ENCODE peak calls at places on chromosome 22, in seven cellular contexts. T is substantia nigra; N is naive thymus-derived CD8-positive, alpha-beta T cell; Y is stimulated activated CD4-positive, alpha-beta T cell treated with anti-CD3 and anti-CD28 coated beads, TNF-alpha, amount 100 ng/mL, for 48 hours; X is effector CD4-positive, alpha-beta T cell; C is fibroblast of the aortic adventitia; O is thoracic aorta. W is an unnamed sample.

GRCh38 chr22:31377609-31378008 is 21.8 kb upstream of the DRG1 start:
- DNase-seq in X (no peak), Y (no peak), C (peak; percentile 55), N (no peak), O (no peak), T (no peak), W (no peak)

GRCh38 chr22:37176464-37177061 is 11.5 kb downstream of the C1QTNF6 start:
- DNase-seq in T (no peak), N (no peak), X (no peak), Y (no peak), O (no peak), C (peak; percentile 86), W (peak; percentile 88)

GRCh38 chr22:19576460-19577421 is 52.5 kb upstream of the CLDN5 start:
- DNase-seq in X (peak; percentile 9), N (no peak), T (no peak), Y (peak; percentile 66), C (peak; percentile 56), O (no peak), W (peak; percentile 63)

GRCh38 chr22:46691571-46691970 is 46.5 kb downstream of the CERK start:
- DNase-seq in T (no peak), C (no peak), N (no peak), Y (no peak), O (no peak), X (no peak), W (no peak)

GRCh38 chr22:40525250-40525884 is 111.2 kb downstream of the MRTFA start:
- DNase-seq in O (no peak), N (peak; percentile 70), C (peak; percentile 57), T (no peak), Y (peak; percentile 38), X (peak; percentile 65), W (no peak)

GRCh38 chr22:32854351-32854804 is 52.9 kb downstream of the TIMP3 start:
- DNase-seq in X (no peak), N (no peak), Y (no peak), C (peak; percentile 33), O (no peak), T (no peak), W (no peak)

GRCh38 chr22:50470491-50470890 is 4.3 kb downstream of the SBF1 start:
- DNase-seq in C (no peak), X (no peak), Y (no peak), T (no peak), O (no peak), N (no peak), W (no peak)

GRCh38 chr22:30694638-30695350 is at the start of gene OSBP2:
- DNase-seq in N (no peak), T (no peak), O (no peak), X (no peak), C (no peak), Y (no peak), W (peak; percentile 62)

GRCh38 chr22:27430799-27431480 is 370.6 kb downstream of the MN1 start:
- DNase-seq in Y (no peak), N (no peak), O (no peak), T (no peak), X (no peak), C (no peak), W (no peak)

GRCh38 chr22:44291265-44292006 is 21.3 kb downstream of the SHISAL1 start:
- DNase-seq in O (no peak), T (no peak), X (no peak), N (no peak), C (no peak), Y (no peak), W (no peak)

GRCh38 chr22:33986167-33986771 is 66.0 kb upstream of the LARGE1 start:
- DNase-seq in O (no peak), N (no peak), Y (no peak), C (no peak), T (no peak), X (no peak), W (no peak)

GRCh38 chr22:38760477-38761201 is 4.8 kb upstream of the SUN2 start:
- DNase-seq in N (no peak), T (no peak), Y (no peak), X (no peak), C (peak; percentile 15), O (no peak), W (no peak)

GRCh38 chr22:25419247-25420113 is 145.0 kb upstream of the GRK3 start:
- DNase-seq in O (no peak), C (peak; percentile 31), N (no peak), T (no peak), X (no peak), Y (no peak), W (peak; percentile 77)

GRCh38 chr22:44180706-44181032 is at the start of gene PARVG:
- DNase-seq in C (no peak), T (no peak), Y (no peak), N (peak; percentile 76), X (peak; percentile 21), O (no peak), W (no peak)

GRCh38 chr22:37314315-37315046 is 32.2 kb downstream of the CYTH4 start:
- DNase-seq in T (no peak), X (no peak), C (no peak), O (no peak), N (peak; percentile 38), Y (no peak), W (no peak)

GRCh38 chr22:46593211-46593676 is 26.9 kb upstream of the GRAMD4 start:
- DNase-seq in X (no peak), Y (no peak), C (no peak), T (no peak), N (peak; percentile 13), O (no peak), W (peak; percentile 71)

GRCh38 chr22:22168190-22168940 is 76.2 kb upstream of the VPREB1 start:
- DNase-seq in Y (no peak), C (peak; percentile 85), O (no peak), T (no peak), N (no peak), X (no peak), W (no peak)

W was measured in sigmoid colon.